ENCODE peak calls at places on chromosomes 16 and 17, in six cellular contexts. G is pancreas, U is Karpas-422, F is osteoblast, T is ascending aorta, A is Peyer's patch. S is an unnamed sample.

GRCh38 chr17:1480747-1481465 is 11.6 kb downstream of the MYO1C start:
- DNase-seq in A (no peak), F (peak; percentile 97), G (no peak), T (no peak), U (no peak), S (no peak)

GRCh38 chr17:27554152-27554551 is 76.8 kb upstream of the LGALS9 start:
- DNase-seq in G (no peak), F (peak; percentile 39), U (no peak), T (no peak), A (no peak), S (no peak)

GRCh38 chr17:6461792-6462524 is 17.7 kb downstream of the PIMREG start:
- DNase-seq in U (no peak), A (no peak), T (no peak), F (peak; percentile 79), G (no peak), S (peak; percentile 80)

GRCh38 chr16:29170393-29171239 is 185.8 kb downstream of the LAT start:
- DNase-seq in G (no peak), F (no peak), U (no peak), T (no peak), A (no peak), S (no peak)

GRCh38 chr17:72454342-72454741 is 333.5 kb downstream of the SOX9 start:
- DNase-seq in F (no peak), G (no peak), T (no peak), U (no peak), A (no peak), S (no peak)

GRCh38 chr17:29645516-29646051 is 22.9 kb upstream of the CORO6 start:
- DNase-seq in F (peak; percentile 53), G (peak; percentile 12), T (peak; percentile 89), A (peak; percentile 74), U (no peak), S (no peak)

GRCh38 chr16:4927661-4928060 is 9.3 kb downstream of the PPL start:
- DNase-seq in G (no peak), A (no peak), F (peak; percentile 4), U (no peak), T (no peak), S (no peak)

GRCh38 chr17:51120357-51120738 is 320 bp downstream of the SPAG9 start:
- DNase-seq in G (no peak), U (peak; percentile 73), F (peak; percentile 87), A (peak; percentile 75), T (no peak), S (no peak)

GRCh38 chr17:20280832-20281231 is 186.5 kb downstream of the LGALS9B start:
- DNase-seq in F (no peak), U (no peak), T (no peak), A (no peak), G (no peak), S (no peak)

GRCh38 chr17:78276499-78276898 is 45.1 kb downstream of the TMEM235 start:
- DNase-seq in A (peak; percentile 72), T (no peak), F (peak; percentile 42), G (no peak), U (peak; percentile 63), S (peak; percentile 61)

GRCh38 chr16:55562936-55563335 is 3.5 kb upstream of the CAPNS2 start:
- DNase-seq in T (no peak), G (no peak), A (no peak), F (no peak), U (no peak), S (no peak)

GRCh38 chr16:19289805-19290490 is 4.4 kb downstream of the CLEC19A start:
- DNase-seq in F (peak; percentile 52), G (no peak), U (no peak), T (no peak), A (no peak), S (peak; percentile 75)

GRCh38 chr17:72376486-72377345 is 255.9 kb downstream of the SOX9 start:
- DNase-seq in G (no peak), U (no peak), F (peak; percentile 67), A (no peak), T (no peak), S (no peak)

GRCh38 chr16:50627419-50627818 is 53.7 kb downstream of the SNX20 start:
- DNase-seq in U (peak; percentile 42), G (no peak), T (peak; percentile 87), A (peak; percentile 75), F (no peak), S (peak; percentile 73)

GRCh38 chr16:30446203-30446595 is 525 bp upstream of the SEPHS2 start:
- DNase-seq in T (no peak), A (no peak), G (no peak), F (no peak), U (no peak), S (no peak)

GRCh38 chr17:78131172-78132085 is 858 bp downstream of the TMC8 start:
- DNase-seq in A (peak; percentile 58), U (peak; percentile 86), F (peak; percentile 87), G (no peak), T (no peak), S (peak; percentile 81)

GRCh38 chr17:72516772-72517399 is 396.1 kb downstream of the SOX9 start:
- DNase-seq in T (no peak), F (no peak), A (no peak), G (no peak), U (peak; percentile 60), S (no peak)

GRCh38 chr17:15213381-15214087 is 51.6 kb downstream of the PMP22 start:
- DNase-seq in F (no peak), U (peak; percentile 69), A (no peak), T (no peak), G (no peak), S (peak; percentile 69)

GRCh38 chr17:38881600-38882191 is 11.8 kb downstream of the LASP1 start:
- DNase-seq in A (peak; percentile 69), U (peak; percentile 76), F (peak; percentile 90), G (peak; percentile 41), T (no peak), S (peak; percentile 47)

DNA sequence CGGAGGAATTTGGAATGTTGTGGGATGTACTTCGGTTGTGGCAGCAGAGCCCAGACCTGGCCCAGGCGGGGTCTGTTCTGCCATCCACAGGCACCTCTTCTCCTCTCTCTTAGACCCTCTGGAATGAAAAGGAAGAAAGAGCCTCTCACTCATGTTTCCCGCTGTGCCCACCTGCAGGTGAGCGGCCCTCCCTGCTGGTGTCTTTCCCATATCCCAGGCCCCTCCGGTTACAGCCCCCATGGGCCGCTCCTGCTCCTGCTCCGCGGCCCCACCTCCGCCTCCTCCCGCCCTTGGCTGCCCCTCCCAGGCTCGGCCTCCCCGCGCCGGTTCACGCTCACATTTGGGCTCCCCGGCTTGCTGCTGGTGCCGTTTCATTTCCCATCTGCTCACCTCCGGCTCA is 98.7 kb upstream of the SDK2 start:
- DNase-seq in T (no peak), F (peak; percentile 56), G (no peak), A (no peak), U (no peak), S (no peak)
- H3K27me3 ChIP-seq in T (peaks cover 4% of the 10 kb centered on the region), F (no peaks in the 10 kb centered on the region), G (no peaks in the 10 kb centered on the region), A (no peaks in the 10 kb centered on the region), U (no peaks in the 10 kb centered on the region), S (no peaks in the 10 kb centered on the region)

GRCh38 chr16:3364774-3365427 is 9.2 kb downstream of the OR2C1 start:
- DNase-seq in T (peak; percentile 81), U (no peak), G (peak; percentile 84), F (peak; percentile 96), A (peak; percentile 83), S (peak; percentile 45)
- H3K9me3 ChIP-seq in T (peaks cover 32% of the 10 kb centered on the region), U (no peaks in the 10 kb centered on the region), G (no peaks in the 10 kb centered on the region), F (no peaks in the 10 kb centered on the region), A (no peaks in the 10 kb centered on the region), S (no peaks in the 10 kb centered on the region)

DNA sequence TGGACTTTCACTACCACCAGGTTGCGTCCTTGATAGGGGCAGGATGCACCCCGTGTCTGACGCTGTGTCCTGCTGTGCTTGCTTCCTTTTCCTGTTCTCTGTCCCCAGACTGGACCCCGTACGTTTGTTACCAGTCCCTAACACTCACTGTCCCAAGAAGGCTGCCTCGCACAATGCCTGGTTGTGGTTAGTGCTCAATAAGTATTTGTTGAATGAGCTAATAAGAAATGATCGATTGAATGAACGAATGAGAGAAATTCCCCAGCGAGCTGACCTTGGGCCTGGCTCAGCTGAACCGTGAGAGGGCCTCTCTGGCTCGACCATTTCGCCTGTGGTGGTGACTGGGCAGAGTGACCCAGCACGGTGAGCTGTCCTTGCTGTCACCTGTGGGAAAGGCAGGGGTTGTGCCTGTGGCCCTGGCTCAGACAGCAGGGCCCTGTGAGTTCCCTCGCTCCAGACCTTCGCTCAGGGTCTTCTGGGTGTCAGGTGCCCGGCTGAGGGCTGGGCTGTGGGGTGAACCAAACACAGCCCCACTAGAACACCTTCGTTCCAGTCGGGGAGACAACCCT is 20.9 kb downstream of the CMIP start:
- DNase-seq in U (no peak), T (no peak), G (peak; percentile 62), F (no peak), A (no peak), S (no peak)
- H3K4me1 ChIP-seq in U (peaks cover 16% of the 10 kb centered on the region), T (no peaks in the 10 kb centered on the region), G (peaks cover 12% of the 10 kb centered on the region), F (peaks cover 10% of the 10 kb centered on the region), A (peaks cover 3% of the 10 kb centered on the region), S (no peaks in the 10 kb centered on the region)

GRCh38 chr16:1291576-1291974 is 17.9 kb upstream of the UBE2I start:
- DNase-seq in G (no peak), U (no peak), F (peak; percentile 51), T (no peak), A (no peak), S (no peak)

GRCh38 chr16:1289480-1289872 is 20.0 kb upstream of the UBE2I start:
- DNase-seq in G (no peak), F (peak; percentile 48), U (no peak), T (no peak), A (no peak), S (peak; percentile 76)

GRCh38 chr16:1290032-1290431 is 19.4 kb upstream of the UBE2I start:
- DNase-seq in T (no peak), G (no peak), U (no peak), F (peak; percentile 88), A (no peak), S (peak; percentile 76)

GRCh38 chr16:1288813-1289479 is 20.5 kb upstream of the UBE2I start:
- DNase-seq in G (no peak), U (no peak), F (peak; percentile 52), T (no peak), A (no peak), S (peak; percentile 89)

DNA sequence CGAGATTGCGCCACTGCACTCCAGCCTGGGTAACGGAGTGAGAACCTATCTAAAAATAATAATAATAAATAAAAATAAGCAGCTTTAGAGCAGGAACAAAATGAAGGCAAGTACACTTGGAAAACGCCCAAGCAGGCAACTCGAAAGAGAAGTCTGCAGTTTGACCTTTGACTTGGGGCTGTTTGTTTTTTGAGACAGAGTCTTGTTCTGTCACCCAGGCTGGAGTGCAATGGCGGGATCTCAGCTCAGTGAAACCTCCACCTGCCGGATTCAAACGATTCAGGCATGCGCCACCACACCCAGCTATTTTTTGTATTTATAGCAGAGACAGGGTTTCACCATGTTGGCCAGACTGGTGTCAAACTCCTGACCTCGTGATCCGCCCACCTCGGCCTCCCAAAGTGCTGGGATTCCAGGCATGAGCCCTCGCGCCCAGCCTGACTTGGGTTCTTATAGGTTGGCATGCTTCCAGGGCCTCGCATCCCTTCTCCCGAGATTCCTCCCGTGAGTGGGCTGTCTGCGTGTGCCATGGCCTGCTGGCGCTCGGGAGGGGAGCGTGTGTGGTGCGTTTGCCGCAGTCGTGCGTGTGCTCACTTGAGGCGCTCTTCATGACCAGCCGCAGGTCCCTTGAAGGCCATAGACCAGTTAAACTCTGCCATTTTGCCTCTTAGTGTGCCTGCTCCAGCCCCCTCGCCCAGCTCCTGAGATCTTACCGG is 18.4 kb upstream of the UBE2I start:
- DNase-seq in U (no peak), T (no peak), A (no peak), G (no peak), F (peak; percentile 58), S (no peak)
- H3K27me3 ChIP-seq in U (no peaks in the 10 kb centered on the region), T (peaks cover 13% of the 10 kb centered on the region), A (no peaks in the 10 kb centered on the region), G (no peaks in the 10 kb centered on the region), F (peaks cover 43% of the 10 kb centered on the region), S (peaks cover 25% of the 10 kb centered on the region)

S was measured in endodermal cell.